ENCODE peak calls at places on chromosomes 1 and 21, in ten cellular contexts. P is mesothelial cell of epicardium, A is H9, J is body of pancreas, C is foreskin fibroblast, Z is DND-41, S is type B pancreatic cell, O is GM20000, B is kidney, U is PC-3. R is an unnamed sample.

GRCh38 chr1:183027031-183027430 is 3.8 kb downstream of the LAMC1 start:
- DNase-seq in P (no peak), A (no peak), J (no peak), C (no peak), Z (no peak), S (no peak), O (no peak), B (no peak), U (no peak), R (no peak)

GRCh38 chr1:214552174-214552608 is 789 bp upstream of the PTPN14 start:
- DNase-seq in P (no peak), A (peak), J (peak), C (peak), Z (no peak), S (no peak), O (no peak), B (peak), U (peak), R (peak)

GRCh38 chr1:91604632-91605031 is 104.0 kb downstream of the CDC7 start:
- DNase-seq in P (no peak), A (no peak), J (no peak), C (peak), Z (no peak), S (no peak), O (no peak), B (no peak), U (no peak), R (no peak)

GRCh38 chr1:160124709-160125478 is 9.3 kb downstream of the ATP1A2 start:
- DNase-seq in P (no peak), A (no peak), J (no peak), C (peak), Z (no peak), S (no peak), O (no peak), B (peak), U (peak), R (no peak)

GRCh38 chr1:172144445-172145060 is 275.9 kb upstream of the C1orf105 start:
- DNase-seq in P (peak), A (no peak), J (peak), C (peak), Z (no peak), S (peak), O (no peak), B (peak), U (no peak), R (peak)

GRCh38 chr1:51752073-51752948 is 126.2 kb downstream of the NRDC start:
- DNase-seq in P (no peak), A (no peak), J (no peak), C (no peak), Z (no peak), S (no peak), O (no peak), B (no peak), U (no peak), R (no peak)

GRCh38 chr1:210340311-210340710 is 11.6 kb downstream of the HHAT start:
- DNase-seq in P (no peak), A (no peak), J (no peak), C (no peak), Z (no peak), S (no peak), O (no peak), B (no peak), U (no peak), R (no peak)

GRCh38 chr1:42046772-42047552 is 106.2 kb upstream of the GUCA2B start:
- DNase-seq in P (no peak), A (no peak), J (peak), C (no peak), Z (no peak), S (no peak), O (no peak), B (no peak), U (no peak), R (no peak)

GRCh38 chr1:115429242-115429641 is 91.2 kb upstream of the NGF start:
- DNase-seq in P (no peak), A (no peak), J (no peak), C (peak), Z (no peak), S (no peak), O (no peak), B (no peak), U (peak), R (no peak)

GRCh38 chr1:221708987-221709386 is 32.9 kb downstream of the DUSP10 start:
- DNase-seq in P (no peak), A (no peak), J (peak), C (no peak), Z (peak), S (no peak), O (peak), B (no peak), U (peak), R (no peak)

GRCh38 chr1:184489908-184490307 is 103.1 kb downstream of the C1orf21 start:
- DNase-seq in P (no peak), A (no peak), J (no peak), C (peak), Z (no peak), S (no peak), O (no peak), B (no peak), U (no peak), R (no peak)

GRCh38 chr1:244041475-244042100 is 9.5 kb upstream of the ZBTB18 start:
- DNase-seq in P (no peak), A (no peak), J (no peak), C (peak), Z (no peak), S (no peak), O (no peak), B (no peak), U (peak), R (no peak)

GRCh38 chr1:87336623-87337067 is 8.0 kb downstream of the LMO4 start:
- DNase-seq in P (no peak), A (no peak), J (no peak), C (no peak), Z (no peak), S (no peak), O (peak), B (no peak), U (no peak), R (no peak)

GRCh38 chr21:35256468-35256988 is 207.4 kb upstream of the RUNX1 start:
- DNase-seq in P (peak), A (no peak), J (peak), C (peak), Z (no peak), S (no peak), O (no peak), B (peak), U (peak), R (peak)

GRCh38 chr1:21397813-21398188 is 42.1 kb upstream of the NBPF3 start:
- DNase-seq in P (no peak), A (peak), J (no peak), C (no peak), Z (peak), S (no peak), O (peak), B (no peak), U (no peak), R (no peak)

GRCh38 chr1:245475116-245475515 is 320.3 kb downstream of the KIF26B start:
- DNase-seq in P (no peak), A (no peak), J (no peak), C (peak), Z (no peak), S (no peak), O (no peak), B (no peak), U (no peak), R (no peak)

GRCh38 chr21:42411197-42411869 is 7.6 kb downstream of the UBASH3A start:
- DNase-seq in P (no peak), A (peak), J (no peak), C (no peak), Z (peak), S (no peak), O (no peak), B (no peak), U (peak), R (no peak)

GRCh38 chr21:15592271-15592860 is 137.4 kb upstream of the USP25 start:
- DNase-seq in P (no peak), A (no peak), J (no peak), C (peak), Z (peak), S (no peak), O (peak), B (no peak), U (peak), R (no peak)

GRCh38 chr1:93680121-93681094 is 1.2 kb downstream of the BCAR3 start:
- DNase-seq in P (peak), A (peak), J (peak), C (peak), Z (no peak), S (peak), O (peak), B (peak), U (peak), R (peak)

GRCh38 chr1:43292151-43292550 is 6.8 kb upstream of the C1orf210 start:
- DNase-seq in P (no peak), A (no peak), J (no peak), C (no peak), Z (no peak), S (no peak), O (no peak), B (no peak), U (no peak), R (no peak)

GRCh38 chr1:159067699-159068621 is 8.6 kb downstream of the AIM2 start:
- DNase-seq in P (no peak), A (no peak), J (no peak), C (no peak), Z (no peak), S (no peak), O (peak), B (no peak), U (no peak), R (no peak)

GRCh38 chr1:198837276-198838021 is 198.6 kb downstream of the PTPRC start:
- DNase-seq in P (no peak), A (no peak), J (no peak), C (no peak), Z (no peak), S (no peak), O (no peak), B (no peak), U (peak), R (no peak)

GRCh38 chr1:47881505-47882442 is 115.4 kb downstream of the TRABD2B start:
- DNase-seq in P (no peak), A (no peak), J (peak), C (peak), Z (no peak), S (no peak), O (no peak), B (no peak), U (no peak), R (peak)

GRCh38 chr1:83928396-83928795 is 70.5 kb downstream of the TTLL7 start:
- DNase-seq in P (no peak), A (no peak), J (no peak), C (no peak), Z (no peak), S (no peak), O (no peak), B (no peak), U (no peak), R (no peak)

GRCh38 chr1:181660621-181661020 is 177.3 kb downstream of the CACNA1E start:
- DNase-seq in P (no peak), A (no peak), J (no peak), C (no peak), Z (no peak), S (no peak), O (no peak), B (no peak), U (no peak), R (no peak)

GRCh38 chr21:18954415-18954972 is 550.9 kb upstream of the TMPRSS15 start:
- DNase-seq in P (no peak), A (no peak), J (no peak), C (no peak), Z (no peak), S (no peak), O (no peak), B (no peak), U (no peak), R (no peak)

DNA sequence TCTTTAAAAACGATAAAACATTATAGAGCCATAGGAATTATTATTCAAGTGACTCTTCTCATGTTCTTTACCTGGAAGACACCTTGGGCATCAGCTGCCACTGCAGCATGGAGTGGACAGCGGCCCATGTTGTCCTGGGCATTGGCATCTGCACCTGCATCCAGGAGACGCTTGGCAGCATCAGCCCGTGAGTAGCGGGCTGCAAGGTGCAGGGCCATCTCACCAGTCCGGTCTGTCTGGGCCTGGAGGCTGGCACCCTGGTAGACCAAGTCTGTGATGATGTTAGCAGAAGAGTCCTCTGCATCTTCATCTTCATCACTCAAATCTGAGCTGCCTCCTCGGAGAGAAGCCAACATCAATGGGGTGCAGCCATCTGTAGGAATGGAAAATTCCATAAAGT is 22.9 kb upstream of the ADAM30 start:
- DNase-seq in P (no peak), A (no peak), J (no peak), C (no peak), Z (no peak), S (no peak), O (no peak), B (peak), U (no peak), R (no peak)
- TF ChIP-seq CTCF in P (no peak), A (no peak), J (no peak), C (no peak), Z (no peak), S (no peak), O (no peak), B (no peak), U (no peak), R (no peak)

DNA sequence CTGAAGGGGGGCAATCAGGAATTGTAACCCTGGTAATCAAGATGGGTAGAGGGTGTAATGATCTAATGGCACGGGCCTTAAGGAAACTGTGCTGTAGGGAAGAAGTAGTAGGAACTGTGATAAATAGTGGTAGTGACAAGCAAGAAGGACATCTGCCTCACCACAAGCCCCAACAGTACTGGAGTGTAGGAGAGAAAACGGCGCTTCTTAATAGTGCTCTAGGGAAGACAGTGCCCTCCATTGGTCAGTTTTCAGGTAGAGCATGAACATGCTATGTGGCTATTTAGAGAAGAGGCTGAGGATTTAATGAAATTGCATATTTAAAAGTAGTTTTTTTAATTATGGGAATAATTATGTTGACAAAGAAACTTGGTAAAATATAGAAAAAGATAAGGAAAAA is 32.2 kb downstream of the SLC30A7 start:
- DNase-seq in P (no peak), A (peak), J (no peak), C (no peak), Z (no peak), S (no peak), O (no peak), B (no peak), U (no peak), R (no peak)
- TF ChIP-seq CTCF in P (no peak), A (peak), J (no peak), C (no peak), Z (peak), S (peak), O (no peak), B (no peak), U (peak), R (no peak)

GRCh38 chr1:226892534-226892895 is 22.1 kb downstream of the PSEN2 start:
- DNase-seq in P (no peak), A (no peak), J (no peak), C (no peak), Z (no peak), S (no peak), O (no peak), B (no peak), U (no peak), R (no peak)
- TF ChIP-seq CTCF in P (no peak), A (no peak), J (no peak), C (no peak), Z (no peak), S (no peak), O (no peak), B (no peak), U (no peak), R (no peak)

GRCh38 chr21:24424786-24425185 is 1182.5 kb downstream of the MRPL39 start:
- DNase-seq in P (no peak), A (no peak), J (no peak), C (no peak), Z (no peak), S (no peak), O (no peak), B (no peak), U (no peak), R (no peak)
- TF ChIP-seq CTCF in P (no peak), A (no peak), J (no peak), C (no peak), Z (no peak), S (no peak), O (no peak), B (no peak), U (no peak), R (no peak)

GRCh38 chr1:197622371-197622770 is 152.9 kb downstream of the DENND1B start:
- DNase-seq in P (no peak), A (no peak), J (no peak), C (no peak), Z (no peak), S (no peak), O (no peak), B (no peak), U (no peak), R (no peak)

GRCh38 chr1:197621761-197622160 is 153.5 kb downstream of the DENND1B start:
- DNase-seq in P (no peak), A (no peak), J (no peak), C (no peak), Z (no peak), S (no peak), O (no peak), B (no peak), U (no peak), R (no peak)

GRCh38 chr1:197620660-197621273 is 154.5 kb downstream of the DENND1B start:
- DNase-seq in P (no peak), A (no peak), J (no peak), C (no peak), Z (no peak), S (no peak), O (no peak), B (no peak), U (peak), R (no peak)

GRCh38 chr1:197618065-197618464 is 157.2 kb downstream of the DENND1B start:
- DNase-seq in P (no peak), A (no peak), J (no peak), C (no peak), Z (no peak), S (no peak), O (no peak), B (no peak), U (no peak), R (no peak)

DNA sequence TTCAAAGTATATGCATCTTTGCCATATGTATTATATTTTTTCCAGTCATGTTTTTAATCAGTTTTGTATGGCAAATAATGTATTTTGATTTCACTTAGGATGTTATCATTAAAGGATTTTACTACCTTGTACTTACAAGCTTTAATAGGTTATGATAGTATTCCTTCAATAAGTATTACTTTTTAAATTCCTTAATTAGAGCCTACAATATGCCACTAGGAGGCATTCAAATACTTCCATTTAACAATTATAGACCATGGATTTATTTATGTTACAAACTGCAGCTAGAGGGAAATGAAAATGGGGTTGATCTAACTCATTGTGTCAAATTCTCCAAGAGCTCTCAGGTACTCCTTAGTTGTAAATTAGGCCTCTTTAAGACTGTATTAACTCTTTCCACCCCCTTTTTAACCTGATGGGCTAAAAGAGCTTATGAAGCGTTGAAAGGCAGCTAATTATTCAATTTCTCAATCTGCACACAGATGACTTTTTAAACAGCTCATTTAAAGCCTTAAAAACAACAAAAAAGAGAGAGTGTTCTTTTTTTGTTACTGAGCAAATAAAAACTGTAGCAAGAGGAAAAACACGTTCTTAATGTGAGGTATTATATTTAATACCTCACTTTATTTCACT is 156.2 kb downstream of the DENND1B start:
- DNase-seq in P (no peak), A (no peak), J (no peak), C (peak), Z (no peak), S (no peak), O (no peak), B (no peak), U (peak), R (no peak)
- TF ChIP-seq CTCF in P (peak), A (no peak), J (no peak), C (peak), Z (peak), S (peak), O (no peak), B (peak), U (peak), R (peak)

GRCh38 chr1:110125810-110126209 is 13.6 kb downstream of the UBL4B start:
- DNase-seq in P (no peak), A (no peak), J (no peak), C (no peak), Z (no peak), S (no peak), O (no peak), B (no peak), U (no peak), R (no peak)
- TF ChIP-seq CTCF in P (no peak), A (no peak), J (no peak), C (no peak), Z (no peak), S (no peak), O (no peak), B (no peak), U (no peak), R (no peak)

DNA sequence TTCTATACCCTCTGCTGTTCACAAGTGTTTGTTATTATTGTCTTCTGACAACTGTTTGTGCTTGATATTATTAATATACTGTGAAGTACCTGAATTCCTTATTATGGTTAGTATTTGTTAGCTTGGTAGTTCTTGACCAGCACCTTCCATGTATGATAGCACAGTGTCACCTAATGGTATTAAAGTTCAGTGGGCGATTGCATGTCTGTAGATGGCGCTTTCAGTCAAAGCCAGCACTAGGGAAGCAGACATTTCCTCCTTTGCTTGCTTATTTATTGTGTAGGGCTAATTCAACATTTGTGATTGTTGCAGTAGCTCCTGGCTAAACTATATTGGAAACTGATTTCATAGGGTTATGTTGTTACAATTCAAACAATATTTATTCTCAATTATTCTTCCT is 218.0 kb downstream of the ZP4 start:
- DNase-seq in P (no peak), A (no peak), J (no peak), C (no peak), Z (no peak), S (no peak), O (no peak), B (no peak), U (peak), R (no peak)
- TF ChIP-seq CTCF in P (no peak), A (peak), J (no peak), C (no peak), Z (peak), S (no peak), O (no peak), B (peak), U (peak), R (no peak)

GRCh38 chr1:61376151-61376550 is 293.8 kb downstream of the NFIA start:
- DNase-seq in P (no peak), A (no peak), J (no peak), C (no peak), Z (no peak), S (no peak), O (no peak), B (no peak), U (no peak), R (no peak)
- TF ChIP-seq CTCF in P (no peak), A (no peak), J (no peak), C (no peak), Z (no peak), S (no peak), O (no peak), B (no peak), U (no peak), R (no peak)